ENCODE peak calls at places on chromosomes 1 and 21, in ten cellular contexts. I is psoas muscle, Y is SK-N-SH, E is RWPE1, J is GM23248, Q is pancreas, N is A549, P is body of pancreas, A is tibial artery, Z is right cardiac atrium. W is an unnamed sample.

GRCh38 chr1:155179107-155180031 is 5.7 kb downstream of the TRIM46 start:
- DNase-seq in I (no peak), Y (no peak), E (no peak), J (no peak), Q (peak), N (no peak), P (peak), A (peak), Z (peak), W (no peak)

GRCh38 chr1:64601207-64601606 is 131.3 kb downstream of the CACHD1 start:
- DNase-seq in I (no peak), Y (peak), E (no peak), J (no peak), Q (no peak), N (no peak), P (no peak), A (no peak), Z (no peak), W (no peak)

GRCh38 chr1:41455479-41456271 is 28.8 kb downstream of the EDN2 start:
- DNase-seq in I (no peak), Y (peak), E (peak), J (peak), Q (no peak), N (no peak), P (no peak), A (peak), Z (peak), W (peak)

GRCh38 chr1:8408151-8408839 is 90.4 kb downstream of the SLC45A1 start:
- DNase-seq in I (peak), Y (no peak), E (no peak), J (peak), Q (no peak), N (no peak), P (peak), A (peak), Z (peak), W (peak)

GRCh38 chr1:67724928-67725560 is 40.0 kb downstream of the GADD45A start:
- DNase-seq in I (peak), Y (no peak), E (no peak), J (peak), Q (no peak), N (no peak), P (no peak), A (no peak), Z (peak), W (peak)

GRCh38 chr1:48109390-48110009 is 112.3 kb upstream of the TRABD2B start:
- DNase-seq in I (no peak), Y (peak), E (peak), J (peak), Q (no peak), N (no peak), P (peak), A (no peak), Z (no peak), W (peak)

GRCh38 chr1:153536618-153537375 is 1.0 kb upstream of the S100A6 start:
- DNase-seq in I (no peak), Y (no peak), E (no peak), J (no peak), Q (no peak), N (no peak), P (no peak), A (peak), Z (peak), W (no peak)

GRCh38 chr1:198125995-198126758 is 30.6 kb upstream of the NEK7 start:
- DNase-seq in I (no peak), Y (no peak), E (peak), J (peak), Q (no peak), N (peak), P (no peak), A (no peak), Z (no peak), W (no peak)

GRCh38 chr1:32339363-32339978 is 3.4 kb upstream of the MARCKSL1 start:
- DNase-seq in I (no peak), Y (no peak), E (no peak), J (peak), Q (peak), N (no peak), P (no peak), A (no peak), Z (no peak), W (no peak)

DNA sequence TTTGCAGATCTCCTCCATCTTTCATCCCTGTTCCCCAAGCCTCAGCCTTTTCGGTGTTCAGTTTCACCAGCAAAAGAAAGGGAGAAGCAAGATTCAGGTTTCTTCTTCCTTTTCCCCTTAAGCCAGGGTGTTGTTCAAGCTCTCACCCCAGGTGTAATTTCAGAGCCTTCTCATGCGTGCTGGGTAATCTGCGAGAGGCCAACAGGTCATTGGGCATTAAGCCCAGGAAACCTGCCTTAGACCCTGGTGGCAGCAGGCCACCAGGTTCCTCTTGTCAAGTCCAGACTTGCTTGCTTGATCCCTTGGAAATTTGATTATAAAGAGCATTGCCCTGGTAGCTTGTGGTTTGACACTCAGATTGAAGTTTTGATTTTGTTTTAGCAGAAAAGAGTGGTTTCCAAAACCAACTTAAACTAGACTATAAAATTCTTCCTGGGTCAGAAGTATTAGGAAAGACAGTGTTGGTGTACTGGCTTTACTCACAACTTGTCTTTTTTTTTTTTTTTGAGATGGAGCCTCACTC is 6.9 kb downstream of the AKR1A1 start:
- DNase-seq in I (no peak), Y (no peak), E (peak), J (no peak), Q (peak), N (no peak), P (peak), A (no peak), Z (no peak), W (no peak)
- H3K27ac ChIP-seq in I (peak), Y (peak), E (peak), J (no peak), Q (peak), N (peak), P (peak), A (no peak), Z (no peak), W (peak)

DNA sequence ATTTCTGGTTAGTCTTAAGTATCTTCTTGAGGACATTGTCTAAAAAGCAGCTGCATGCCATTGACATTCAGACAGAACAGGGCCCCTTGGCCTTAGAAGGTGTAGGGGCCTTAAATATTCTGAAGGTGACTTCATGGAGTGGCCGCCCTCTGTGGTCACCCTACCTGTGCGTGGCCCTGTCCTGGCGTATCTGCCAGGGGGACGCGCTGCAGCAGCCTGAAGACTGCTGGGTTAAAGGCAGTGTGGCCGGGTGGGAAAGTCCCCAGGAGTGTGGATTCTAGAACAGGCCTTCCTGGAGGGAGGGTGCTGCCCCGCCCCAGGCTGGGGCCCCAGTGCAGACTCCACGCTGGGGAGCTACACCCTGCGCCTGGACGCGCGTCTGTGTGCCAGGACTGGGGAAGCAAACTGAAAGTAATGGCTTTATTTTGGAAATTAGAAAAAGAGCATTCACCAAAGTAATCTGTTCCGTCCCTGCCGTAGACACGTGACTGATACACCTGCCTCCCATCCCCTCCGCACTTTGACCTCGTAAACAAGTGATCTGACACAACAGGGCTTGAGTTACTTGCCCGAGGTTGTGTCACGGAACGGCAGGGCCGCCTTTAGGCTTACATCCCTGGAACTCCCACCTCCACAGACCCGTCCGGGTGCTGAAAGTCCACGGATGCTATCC is 1.8 kb downstream of the AGPAT3 start:
- DNase-seq in I (no peak), Y (no peak), E (no peak), J (no peak), Q (peak), N (no peak), P (peak), A (no peak), Z (peak), W (peak)
- H3K27ac ChIP-seq in I (peak), Y (peak), E (peak), J (peak), Q (peak), N (no peak), P (peak), A (peak), Z (peak), W (peak)

GRCh38 chr1:87521446-87521845 is 192.8 kb downstream of the LMO4 start:
- DNase-seq in I (no peak), Y (no peak), E (no peak), J (no peak), Q (no peak), N (no peak), P (no peak), A (no peak), Z (no peak), W (no peak)

GRCh38 chr1:87524021-87524754 is 195.5 kb downstream of the LMO4 start:
- DNase-seq in I (no peak), Y (no peak), E (no peak), J (no peak), Q (no peak), N (no peak), P (no peak), A (no peak), Z (peak), W (no peak)

GRCh38 chr1:87528754-87529517 is 200.3 kb downstream of the LMO4 start:
- DNase-seq in I (no peak), Y (no peak), E (no peak), J (no peak), Q (peak), N (no peak), P (no peak), A (no peak), Z (no peak), W (no peak)

GRCh38 chr1:87518794-87519193 is 190.1 kb downstream of the LMO4 start:
- DNase-seq in I (no peak), Y (no peak), E (no peak), J (no peak), Q (no peak), N (no peak), P (no peak), A (no peak), Z (no peak), W (no peak)

DNA sequence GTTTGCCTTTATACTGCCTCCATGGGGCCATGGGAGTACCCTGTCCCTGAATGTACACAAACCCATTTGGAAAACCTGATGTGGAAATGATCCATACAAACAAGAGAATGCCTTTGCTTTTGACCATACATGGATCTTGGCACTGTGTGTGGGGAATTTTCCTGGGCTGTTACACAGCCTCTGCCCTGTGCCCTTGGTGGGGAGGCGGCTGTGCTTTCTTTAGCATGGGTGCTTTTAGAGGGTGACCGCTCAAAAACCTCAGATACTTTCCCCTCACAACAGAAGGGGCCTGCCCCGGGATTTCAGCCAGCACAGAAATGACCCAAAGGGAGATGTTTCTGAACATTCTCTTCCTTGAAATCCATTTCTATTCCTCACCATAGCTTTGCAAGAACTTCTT is 194.8 kb downstream of the LMO4 start:
- DNase-seq in I (no peak), Y (no peak), E (no peak), J (no peak), Q (no peak), N (no peak), P (no peak), A (peak), Z (peak), W (no peak)
- H3K27ac ChIP-seq in I (no peak), Y (no peak), E (no peak), J (no peak), Q (no peak), N (no peak), P (no peak), A (peak), Z (no peak), W (no peak)

DNA sequence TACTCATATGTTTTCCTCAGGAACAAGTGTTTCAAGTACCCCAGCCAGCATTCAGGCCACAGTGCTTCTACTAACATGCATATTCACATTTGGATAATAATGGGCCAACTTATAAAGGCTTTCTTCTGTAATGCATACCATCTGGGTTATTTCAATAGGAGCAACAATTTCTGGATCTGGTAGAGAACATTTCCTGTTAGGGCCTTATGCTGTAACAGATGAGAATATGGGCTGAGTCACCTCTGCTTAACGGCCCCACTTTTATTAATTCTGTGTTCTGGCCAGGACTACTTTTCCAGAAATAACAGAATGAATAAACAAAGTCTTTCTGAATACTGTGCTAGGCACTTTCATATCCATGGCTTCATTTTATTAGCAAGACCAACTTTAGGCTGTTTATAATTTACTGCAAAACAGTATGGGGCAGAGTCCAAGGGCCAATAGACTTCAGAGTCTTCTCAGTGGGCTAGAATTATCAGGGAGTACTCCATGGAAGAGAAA is 7.9 kb upstream of the SSX2IP start:
- DNase-seq in I (no peak), Y (no peak), E (peak), J (peak), Q (no peak), N (no peak), P (no peak), A (no peak), Z (no peak), W (no peak)
- H3K27ac ChIP-seq in I (peak), Y (peak), E (no peak), J (peak), Q (no peak), N (peak), P (peak), A (peak), Z (peak), W (no peak)

DNA sequence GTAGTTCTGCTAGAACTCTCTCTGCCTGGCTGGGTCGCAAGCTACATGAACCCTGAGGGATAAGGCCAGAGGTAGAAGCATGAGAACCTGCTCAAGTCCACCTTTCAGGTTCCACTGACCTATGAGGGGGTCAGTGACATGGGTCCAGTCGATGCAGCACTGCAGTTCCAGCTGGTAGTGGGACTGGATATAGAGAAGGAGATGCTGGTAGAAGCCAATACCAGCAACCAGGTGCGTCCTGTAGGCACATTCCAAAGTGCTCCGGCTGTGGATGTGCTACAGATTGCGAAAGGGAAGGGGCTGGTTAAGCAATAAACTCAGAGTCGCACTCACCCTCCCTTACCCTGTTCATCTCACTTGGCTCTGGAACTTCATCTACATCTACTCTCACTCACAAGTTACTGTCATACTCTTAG is 5.7 kb downstream of the SMG5 start:
- DNase-seq in I (no peak), Y (no peak), E (no peak), J (peak), Q (no peak), N (no peak), P (no peak), A (no peak), Z (no peak), W (no peak)
- H3K27ac ChIP-seq in I (no peak), Y (no peak), E (peak), J (peak), Q (no peak), N (no peak), P (no peak), A (no peak), Z (no peak), W (no peak)

GRCh38 chr1:1020415-1021009 is 592 bp downstream of the AGRN start:
- DNase-seq in I (no peak), Y (peak), E (peak), J (peak), Q (no peak), N (no peak), P (no peak), A (no peak), Z (no peak), W (no peak)
- H3K27ac ChIP-seq in I (peak), Y (peak), E (peak), J (no peak), Q (peak), N (peak), P (peak), A (peak), Z (no peak), W (peak)

DNA sequence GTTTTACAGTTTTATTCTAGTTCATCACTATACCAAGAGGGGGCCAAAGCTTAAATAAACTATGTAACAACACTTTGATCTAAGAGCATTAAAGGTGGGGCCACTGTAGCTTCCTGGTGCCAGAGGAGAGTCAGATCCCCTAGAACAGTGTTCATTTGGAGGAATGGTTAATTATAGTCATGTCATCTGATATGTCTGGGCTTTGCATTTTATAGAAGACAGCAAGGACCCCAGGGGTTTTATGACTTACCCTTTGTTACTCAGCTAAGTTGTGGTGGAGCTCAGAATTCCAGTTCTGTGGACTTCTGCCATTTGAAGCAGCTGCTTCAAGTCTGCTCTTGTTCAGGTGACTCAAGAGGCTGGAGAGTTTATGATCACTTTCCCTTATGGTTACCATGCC is 16.7 kb downstream of the KDM4A start:
- DNase-seq in I (no peak), Y (no peak), E (peak), J (no peak), Q (no peak), N (no peak), P (no peak), A (no peak), Z (no peak), W (peak)
- H3K27ac ChIP-seq in I (peak), Y (no peak), E (peak), J (no peak), Q (no peak), N (no peak), P (no peak), A (no peak), Z (no peak), W (no peak)

GRCh38 chr1:81317191-81317590 is 483.5 kb upstream of the ADGRL2 start:
- DNase-seq in I (no peak), Y (no peak), E (no peak), J (no peak), Q (no peak), N (no peak), P (no peak), A (no peak), Z (no peak), W (no peak)
- H3K27ac ChIP-seq in I (no peak), Y (no peak), E (no peak), J (no peak), Q (no peak), N (no peak), P (no peak), A (no peak), Z (no peak), W (no peak)

GRCh38 chr1:119254067-119254720 is 113.7 kb upstream of the WARS2 start:
- DNase-seq in I (no peak), Y (no peak), E (peak), J (no peak), Q (no peak), N (no peak), P (no peak), A (no peak), Z (no peak), W (no peak)
- H3K27ac ChIP-seq in I (no peak), Y (no peak), E (no peak), J (no peak), Q (no peak), N (no peak), P (no peak), A (no peak), Z (no peak), W (no peak)

DNA sequence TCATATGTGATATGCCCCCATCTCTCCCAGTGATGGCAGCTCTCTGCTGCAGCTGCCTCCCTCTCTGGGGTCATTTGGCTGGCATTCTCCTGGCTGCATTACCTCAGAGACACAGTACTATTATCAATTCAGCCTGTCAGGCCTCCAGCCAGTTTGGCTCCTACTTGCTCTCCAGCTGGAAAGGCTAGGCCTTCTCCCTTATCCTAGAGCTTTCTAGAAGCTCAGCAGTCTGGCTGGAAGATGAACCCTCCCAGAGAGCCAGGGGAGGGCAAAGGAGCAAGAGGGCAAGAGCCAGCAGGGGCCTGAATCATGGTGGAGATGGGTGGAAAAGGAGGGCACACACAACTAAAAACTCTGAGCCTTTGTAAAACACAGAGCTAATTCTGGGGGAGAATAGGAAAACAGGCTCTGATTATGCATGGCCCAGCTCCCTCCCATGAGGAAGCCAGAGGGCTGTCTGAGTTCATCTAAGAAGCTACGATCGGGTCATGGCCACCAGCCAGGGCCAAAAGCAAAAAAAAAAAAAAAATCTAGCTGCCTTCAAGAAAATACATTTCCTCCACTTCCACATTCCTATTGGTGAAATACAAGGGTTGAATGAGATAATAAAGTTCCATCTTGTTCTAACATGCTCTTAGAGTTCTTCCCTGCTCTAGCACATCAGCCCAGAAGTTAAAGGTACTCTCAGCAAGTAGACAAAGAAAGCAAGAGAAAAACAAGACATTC is 8.8 kb downstream of the LAMB3 start:
- DNase-seq in I (no peak), Y (no peak), E (peak), J (no peak), Q (no peak), N (no peak), P (peak), A (no peak), Z (peak), W (no peak)
- H3K27ac ChIP-seq in I (peak), Y (peak), E (peak), J (no peak), Q (no peak), N (no peak), P (peak), A (peak), Z (peak), W (peak)